ENCODE peak calls at places on chromosomes 7 and 10, in ten cellular contexts. One of them, this sample, is unnamed. For H3K36me3, the result is how much of the 10 kb centered on the place peaks cover.

GRCh38 chr7:1346533-1346805 is 112.8 kb downstream of the MICALL2 start:
- DNase-seq in cardiac muscle cell: no peak
- DNase-seq in CD4-positive, alpha-beta memory T cell: no peak
- DNase-seq in Karpas-422: no peak
- DNase-seq in CD8-positive, alpha-beta memory T cell: no peak
- DNase-seq in uterus: no peak
- DNase-seq in CD8-positive, alpha-beta T cell: no peak
- DNase-seq in kidney: no peak
- DNase-seq in upper lobe of right lung: no peak
- DNase-seq in suprapubic skin: no peak
- DNase-seq in this sample: no peak

GRCh38 chr10:71218046-71218832 is 5.9 kb downstream of the UNC5B start:
- DNase-seq in CD8-positive, alpha-beta memory T cell: no peak
- DNase-seq in uterus: no peak
- DNase-seq in Karpas-422: no peak
- DNase-seq in cardiac muscle cell: no peak
- DNase-seq in suprapubic skin: no peak
- DNase-seq in CD4-positive, alpha-beta memory T cell: no peak
- DNase-seq in CD8-positive, alpha-beta T cell: no peak
- DNase-seq in upper lobe of right lung: peak
- DNase-seq in kidney: no peak
- DNase-seq in this sample: no peak

GRCh38 chr7:106588576-106589494 is 72.1 kb downstream of the CCDC71L start:
- DNase-seq in uterus: no peak
- DNase-seq in suprapubic skin: no peak
- DNase-seq in CD8-positive, alpha-beta memory T cell: no peak
- DNase-seq in kidney: no peak
- DNase-seq in Karpas-422: no peak
- DNase-seq in upper lobe of right lung: no peak
- DNase-seq in CD4-positive, alpha-beta memory T cell: no peak
- DNase-seq in cardiac muscle cell: no peak
- DNase-seq in CD8-positive, alpha-beta T cell: no peak
- DNase-seq in this sample: no peak

GRCh38 chr10:34262965-34263364 is 552.1 kb downstream of the PARD3 start:
- DNase-seq in suprapubic skin: no peak
- DNase-seq in upper lobe of right lung: no peak
- DNase-seq in Karpas-422: no peak
- DNase-seq in CD8-positive, alpha-beta memory T cell: no peak
- DNase-seq in CD4-positive, alpha-beta memory T cell: no peak
- DNase-seq in kidney: no peak
- DNase-seq in cardiac muscle cell: no peak
- DNase-seq in CD8-positive, alpha-beta T cell: no peak
- DNase-seq in uterus: no peak
- DNase-seq in this sample: no peak

GRCh38 chr7:155285423-155286220 is 12.1 kb upstream of the INSIG1 start:
- DNase-seq in CD8-positive, alpha-beta memory T cell: no peak
- DNase-seq in upper lobe of right lung: no peak
- DNase-seq in kidney: no peak
- DNase-seq in suprapubic skin: no peak
- DNase-seq in CD4-positive, alpha-beta memory T cell: no peak
- DNase-seq in cardiac muscle cell: no peak
- DNase-seq in Karpas-422: no peak
- DNase-seq in uterus: no peak
- DNase-seq in CD8-positive, alpha-beta T cell: no peak
- DNase-seq in this sample: no peak

GRCh38 chr7:30694218-30694745 is 12.0 kb upstream of the CRHR2 start:
- DNase-seq in CD8-positive, alpha-beta T cell: no peak
- DNase-seq in kidney: peak
- DNase-seq in Karpas-422: no peak
- DNase-seq in suprapubic skin: no peak
- DNase-seq in CD4-positive, alpha-beta memory T cell: no peak
- DNase-seq in uterus: no peak
- DNase-seq in CD8-positive, alpha-beta memory T cell: no peak
- DNase-seq in upper lobe of right lung: no peak
- DNase-seq in cardiac muscle cell: peak
- DNase-seq in this sample: no peak

GRCh38 chr7:139626817-139627216 is 103.3 kb downstream of the CLEC2L start:
- DNase-seq in Karpas-422: no peak
- DNase-seq in kidney: no peak
- DNase-seq in CD8-positive, alpha-beta T cell: no peak
- DNase-seq in CD4-positive, alpha-beta memory T cell: peak
- DNase-seq in cardiac muscle cell: no peak
- DNase-seq in uterus: no peak
- DNase-seq in upper lobe of right lung: no peak
- DNase-seq in CD8-positive, alpha-beta memory T cell: no peak
- DNase-seq in suprapubic skin: no peak
- DNase-seq in this sample: no peak

GRCh38 chr7:98034044-98035035 is 44.3 kb upstream of the OCM2 start:
- DNase-seq in Karpas-422: no peak
- DNase-seq in CD4-positive, alpha-beta memory T cell: no peak
- DNase-seq in suprapubic skin: no peak
- DNase-seq in CD8-positive, alpha-beta memory T cell: no peak
- DNase-seq in CD8-positive, alpha-beta T cell: no peak
- DNase-seq in upper lobe of right lung: no peak
- DNase-seq in kidney: no peak
- DNase-seq in cardiac muscle cell: peak
- DNase-seq in uterus: no peak
- DNase-seq in this sample: no peak

GRCh38 chr7:34491899-34492298 is 166.1 kb upstream of the NPSR1 start:
- DNase-seq in cardiac muscle cell: no peak
- DNase-seq in Karpas-422: no peak
- DNase-seq in suprapubic skin: no peak
- DNase-seq in CD8-positive, alpha-beta T cell: no peak
- DNase-seq in uterus: no peak
- DNase-seq in CD8-positive, alpha-beta memory T cell: no peak
- DNase-seq in CD4-positive, alpha-beta memory T cell: no peak
- DNase-seq in kidney: no peak
- DNase-seq in upper lobe of right lung: no peak
- DNase-seq in this sample: no peak

GRCh38 chr7:80520199-80520598 is 8.3 kb upstream of the GNAT3 start:
- DNase-seq in cardiac muscle cell: no peak
- DNase-seq in kidney: no peak
- DNase-seq in uterus: no peak
- DNase-seq in CD8-positive, alpha-beta T cell: no peak
- DNase-seq in CD4-positive, alpha-beta memory T cell: no peak
- DNase-seq in CD8-positive, alpha-beta memory T cell: no peak
- DNase-seq in upper lobe of right lung: no peak
- DNase-seq in suprapubic skin: no peak
- DNase-seq in Karpas-422: no peak
- DNase-seq in this sample: no peak

GRCh38 chr7:137142376-137142775 is 201.2 kb downstream of the PTN start:
- DNase-seq in CD4-positive, alpha-beta memory T cell: no peak
- DNase-seq in upper lobe of right lung: no peak
- DNase-seq in cardiac muscle cell: no peak
- DNase-seq in uterus: no peak
- DNase-seq in Karpas-422: no peak
- DNase-seq in CD8-positive, alpha-beta T cell: no peak
- DNase-seq in CD8-positive, alpha-beta memory T cell: no peak
- DNase-seq in suprapubic skin: no peak
- DNase-seq in kidney: no peak
- DNase-seq in this sample: no peak

GRCh38 chr7:31896929-31897328 is 173.3 kb downstream of the PDE1C start:
- DNase-seq in Karpas-422: no peak
- DNase-seq in upper lobe of right lung: no peak
- DNase-seq in suprapubic skin: no peak
- DNase-seq in CD8-positive, alpha-beta T cell: no peak
- DNase-seq in cardiac muscle cell: no peak
- DNase-seq in CD4-positive, alpha-beta memory T cell: no peak
- DNase-seq in CD8-positive, alpha-beta memory T cell: no peak
- DNase-seq in uterus: no peak
- DNase-seq in kidney: no peak
- DNase-seq in this sample: no peak

GRCh38 chr10:44384601-44385422 is at the start of gene CXCL12:
- DNase-seq in Karpas-422: no peak
- DNase-seq in suprapubic skin: peak
- DNase-seq in kidney: peak
- DNase-seq in CD8-positive, alpha-beta T cell: no peak
- DNase-seq in CD8-positive, alpha-beta memory T cell: no peak
- DNase-seq in upper lobe of right lung: peak
- DNase-seq in uterus: peak
- DNase-seq in cardiac muscle cell: peak
- DNase-seq in CD4-positive, alpha-beta memory T cell: no peak
- DNase-seq in this sample: no peak

GRCh38 chr10:114031113-114031512 is 12.6 kb upstream of the ADRB1 start:
- DNase-seq in CD8-positive, alpha-beta memory T cell: no peak
- DNase-seq in upper lobe of right lung: no peak
- DNase-seq in Karpas-422: no peak
- DNase-seq in uterus: no peak
- DNase-seq in suprapubic skin: no peak
- DNase-seq in cardiac muscle cell: no peak
- DNase-seq in CD8-positive, alpha-beta T cell: no peak
- DNase-seq in kidney: no peak
- DNase-seq in CD4-positive, alpha-beta memory T cell: no peak
- DNase-seq in this sample: no peak

GRCh38 chr10:86956195-86956840 is 1.1 kb downstream of the MMRN2 start:
- DNase-seq in Karpas-422: no peak
- DNase-seq in suprapubic skin: peak
- DNase-seq in CD8-positive, alpha-beta memory T cell: peak
- DNase-seq in cardiac muscle cell: no peak
- DNase-seq in upper lobe of right lung: peak
- DNase-seq in uterus: no peak
- DNase-seq in kidney: peak
- DNase-seq in CD8-positive, alpha-beta T cell: no peak
- DNase-seq in CD4-positive, alpha-beta memory T cell: no peak
- DNase-seq in this sample: no peak

GRCh38 chr7:44066494-44067063 is 1.2 kb upstream of the PGAM2 start:
- DNase-seq in CD8-positive, alpha-beta T cell: no peak
- DNase-seq in uterus: no peak
- DNase-seq in upper lobe of right lung: peak
- DNase-seq in CD8-positive, alpha-beta memory T cell: peak
- DNase-seq in CD4-positive, alpha-beta memory T cell: no peak
- DNase-seq in Karpas-422: peak
- DNase-seq in kidney: peak
- DNase-seq in suprapubic skin: peak
- DNase-seq in cardiac muscle cell: no peak
- DNase-seq in this sample: no peak

GRCh38 chr7:114889646-114890285 is 32.1 kb upstream of the MDFIC start:
- DNase-seq in cardiac muscle cell: no peak
- DNase-seq in kidney: no peak
- DNase-seq in CD4-positive, alpha-beta memory T cell: peak
- DNase-seq in uterus: no peak
- DNase-seq in CD8-positive, alpha-beta T cell: no peak
- DNase-seq in upper lobe of right lung: no peak
- DNase-seq in suprapubic skin: no peak
- DNase-seq in CD8-positive, alpha-beta memory T cell: no peak
- DNase-seq in Karpas-422: no peak
- DNase-seq in this sample: no peak

GRCh38 chr10:94344522-94345122 is 18.1 kb downstream of the NOC3L start:
- DNase-seq in suprapubic skin: no peak
- DNase-seq in CD4-positive, alpha-beta memory T cell: no peak
- DNase-seq in cardiac muscle cell: no peak
- DNase-seq in CD8-positive, alpha-beta T cell: no peak
- DNase-seq in upper lobe of right lung: no peak
- DNase-seq in CD8-positive, alpha-beta memory T cell: no peak
- DNase-seq in uterus: no peak
- DNase-seq in kidney: no peak
- DNase-seq in Karpas-422: peak
- DNase-seq in this sample: no peak
- H3K4me3 ChIP-seq in suprapubic skin: no peak
- H3K4me3 ChIP-seq in CD4-positive, alpha-beta memory T cell: no peak
- H3K4me3 ChIP-seq in cardiac muscle cell: no peak
- H3K4me3 ChIP-seq in CD8-positive, alpha-beta T cell: no peak
- H3K4me3 ChIP-seq in upper lobe of right lung: no peak
- H3K4me3 ChIP-seq in CD8-positive, alpha-beta memory T cell: no peak
- H3K4me3 ChIP-seq in uterus: no peak
- H3K4me3 ChIP-seq in kidney: no peak
- H3K4me3 ChIP-seq in Karpas-422: no peak
- H3K4me3 ChIP-seq in this sample: no peak

GRCh38 chr7:128309124-128309523 is 34.6 kb downstream of the RBM28 start:
- DNase-seq in Karpas-422: no peak
- DNase-seq in uterus: no peak
- DNase-seq in kidney: no peak
- DNase-seq in cardiac muscle cell: no peak
- DNase-seq in upper lobe of right lung: no peak
- DNase-seq in suprapubic skin: no peak
- DNase-seq in CD8-positive, alpha-beta memory T cell: no peak
- DNase-seq in CD4-positive, alpha-beta memory T cell: no peak
- DNase-seq in CD8-positive, alpha-beta T cell: no peak
- DNase-seq in this sample: no peak
- H3K36me3 ChIP-seq in Karpas-422: under half
- H3K36me3 ChIP-seq in uterus: under half
- H3K36me3 ChIP-seq in kidney: half or more
- H3K36me3 ChIP-seq in cardiac muscle cell: under half
- H3K36me3 ChIP-seq in upper lobe of right lung: half or more
- H3K36me3 ChIP-seq in suprapubic skin: half or more
- H3K36me3 ChIP-seq in CD8-positive, alpha-beta memory T cell: half or more
- H3K36me3 ChIP-seq in CD4-positive, alpha-beta memory T cell: half or more
- H3K36me3 ChIP-seq in CD8-positive, alpha-beta T cell: under half
- H3K36me3 ChIP-seq in this sample: under half

DNA sequence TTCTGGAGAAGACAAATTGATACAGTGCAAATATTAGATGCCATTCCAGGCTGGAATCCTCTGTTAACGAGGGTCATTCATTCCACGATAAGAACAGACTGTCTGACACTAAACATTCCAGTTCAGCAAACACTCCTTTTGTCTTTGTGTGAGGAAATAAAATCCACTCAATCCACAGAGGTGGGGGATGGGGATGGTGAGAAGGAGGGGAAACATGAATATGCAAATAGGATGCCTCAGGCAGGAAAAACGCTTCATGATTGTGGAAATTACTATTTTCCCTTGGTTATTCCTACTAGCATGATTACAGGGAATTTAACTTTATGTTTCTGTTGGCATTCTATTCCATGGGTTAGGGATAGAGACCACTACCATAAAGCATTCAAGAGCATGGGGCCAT is 196.9 kb upstream of the CDCA7L start:
- DNase-seq in uterus: no peak
- DNase-seq in kidney: no peak
- DNase-seq in CD8-positive, alpha-beta T cell: no peak
- DNase-seq in CD8-positive, alpha-beta memory T cell: no peak
- DNase-seq in upper lobe of right lung: no peak
- DNase-seq in suprapubic skin: no peak
- DNase-seq in CD4-positive, alpha-beta memory T cell: no peak
- DNase-seq in cardiac muscle cell: no peak
- DNase-seq in Karpas-422: no peak
- DNase-seq in this sample: no peak
- H3K27ac ChIP-seq in uterus: no peak
- H3K27ac ChIP-seq in kidney: no peak
- H3K27ac ChIP-seq in CD8-positive, alpha-beta T cell: no peak
- H3K27ac ChIP-seq in CD8-positive, alpha-beta memory T cell: no peak
- H3K27ac ChIP-seq in upper lobe of right lung: no peak
- H3K27ac ChIP-seq in suprapubic skin: no peak
- H3K27ac ChIP-seq in CD4-positive, alpha-beta memory T cell: no peak
- H3K27ac ChIP-seq in cardiac muscle cell: no peak
- H3K27ac ChIP-seq in Karpas-422: no peak
- H3K27ac ChIP-seq in this sample: no peak

GRCh38 chr7:94336009-94336408 is 58.7 kb upstream of the COL1A2 start:
- DNase-seq in CD4-positive, alpha-beta memory T cell: no peak
- DNase-seq in CD8-positive, alpha-beta T cell: no peak
- DNase-seq in kidney: no peak
- DNase-seq in CD8-positive, alpha-beta memory T cell: no peak
- DNase-seq in uterus: no peak
- DNase-seq in upper lobe of right lung: no peak
- DNase-seq in Karpas-422: no peak
- DNase-seq in suprapubic skin: no peak
- DNase-seq in cardiac muscle cell: no peak
- DNase-seq in this sample: no peak
- H3K4me3 ChIP-seq in CD4-positive, alpha-beta memory T cell: no peak
- H3K4me3 ChIP-seq in CD8-positive, alpha-beta T cell: no peak
- H3K4me3 ChIP-seq in kidney: no peak
- H3K4me3 ChIP-seq in CD8-positive, alpha-beta memory T cell: no peak
- H3K4me3 ChIP-seq in uterus: no peak
- H3K4me3 ChIP-seq in upper lobe of right lung: no peak
- H3K4me3 ChIP-seq in Karpas-422: no peak
- H3K4me3 ChIP-seq in suprapubic skin: no peak
- H3K4me3 ChIP-seq in cardiac muscle cell: no peak
- H3K4me3 ChIP-seq in this sample: no peak

This sample was measured in iPS DF 6.9.